ENCODE peak calls at places on chromosomes 7 and 10, in seven cellular contexts. One of them, this sample, is unnamed.

GRCh38 chr7:134081695-134082094 is 45.4 kb upstream of the LRGUK start:
- DNase-seq in RKO: no peak
- DNase-seq in progenitor cell of endocrine pancreas: no peak
- DNase-seq in cardiac septum: no peak
- DNase-seq in fibroblast of the aortic adventitia: no peak
- DNase-seq in NCI-H1092: no peak
- DNase-seq in fibroblast of the conjunctiva: no peak
- DNase-seq in this sample: no peak

GRCh38 chr10:100208271-100208670 is 21.1 kb downstream of the CHUK start:
- DNase-seq in cardiac septum: no peak
- DNase-seq in fibroblast of the aortic adventitia: no peak
- DNase-seq in RKO: no peak
- DNase-seq in NCI-H1092: no peak
- DNase-seq in fibroblast of the conjunctiva: no peak
- DNase-seq in progenitor cell of endocrine pancreas: no peak
- DNase-seq in this sample: no peak

GRCh38 chr10:62231805-62232204 is 36.8 kb downstream of the RTKN2 start:
- DNase-seq in fibroblast of the aortic adventitia: no peak
- DNase-seq in fibroblast of the conjunctiva: no peak
- DNase-seq in NCI-H1092: no peak
- DNase-seq in progenitor cell of endocrine pancreas: no peak
- DNase-seq in RKO: no peak
- DNase-seq in cardiac septum: no peak
- DNase-seq in this sample: no peak

GRCh38 chr7:117818241-117818640 is 55.0 kb downstream of the CTTNBP2 start:
- DNase-seq in fibroblast of the aortic adventitia: no peak
- DNase-seq in progenitor cell of endocrine pancreas: no peak
- DNase-seq in cardiac septum: no peak
- DNase-seq in fibroblast of the conjunctiva: no peak
- DNase-seq in RKO: peak
- DNase-seq in NCI-H1092: no peak
- DNase-seq in this sample: no peak

GRCh38 chr7:75642810-75643486 is 95.8 kb downstream of the HIP1 start:
- DNase-seq in fibroblast of the aortic adventitia: peak
- DNase-seq in NCI-H1092: no peak
- DNase-seq in RKO: peak
- DNase-seq in fibroblast of the conjunctiva: peak
- DNase-seq in cardiac septum: no peak
- DNase-seq in progenitor cell of endocrine pancreas: no peak
- DNase-seq in this sample: no peak

GRCh38 chr7:135685306-135686084 is 23.2 kb downstream of the STMP1 start:
- DNase-seq in fibroblast of the aortic adventitia: no peak
- DNase-seq in RKO: no peak
- DNase-seq in cardiac septum: no peak
- DNase-seq in NCI-H1092: no peak
- DNase-seq in progenitor cell of endocrine pancreas: no peak
- DNase-seq in fibroblast of the conjunctiva: no peak
- DNase-seq in this sample: no peak

GRCh38 chr10:117860823-117861222 is 185.9 kb downstream of the RAB11FIP2 start:
- DNase-seq in cardiac septum: no peak
- DNase-seq in progenitor cell of endocrine pancreas: no peak
- DNase-seq in RKO: peak
- DNase-seq in fibroblast of the conjunctiva: peak
- DNase-seq in fibroblast of the aortic adventitia: peak
- DNase-seq in NCI-H1092: no peak
- DNase-seq in this sample: no peak

GRCh38 chr10:86673827-86674581 is 5.7 kb downstream of the LDB3 start:
- DNase-seq in RKO: no peak
- DNase-seq in fibroblast of the aortic adventitia: no peak
- DNase-seq in fibroblast of the conjunctiva: no peak
- DNase-seq in NCI-H1092: peak
- DNase-seq in cardiac septum: no peak
- DNase-seq in progenitor cell of endocrine pancreas: no peak
- DNase-seq in this sample: no peak

GRCh38 chr10:74320026-74320425 is 169.0 kb downstream of the ADK start:
- DNase-seq in fibroblast of the aortic adventitia: no peak
- DNase-seq in cardiac septum: no peak
- DNase-seq in fibroblast of the conjunctiva: no peak
- DNase-seq in NCI-H1092: no peak
- DNase-seq in RKO: no peak
- DNase-seq in progenitor cell of endocrine pancreas: no peak
- DNase-seq in this sample: no peak

GRCh38 chr7:27165089-27165654 is at the start of gene HOXA9:
- DNase-seq in RKO: peak
- DNase-seq in progenitor cell of endocrine pancreas: no peak
- DNase-seq in fibroblast of the aortic adventitia: no peak
- DNase-seq in NCI-H1092: peak
- DNase-seq in cardiac septum: no peak
- DNase-seq in fibroblast of the conjunctiva: no peak
- DNase-seq in this sample: peak

GRCh38 chr7:156540619-156541165 is 99.9 kb upstream of the RNF32 start:
- DNase-seq in RKO: no peak
- DNase-seq in progenitor cell of endocrine pancreas: no peak
- DNase-seq in fibroblast of the conjunctiva: no peak
- DNase-seq in NCI-H1092: no peak
- DNase-seq in fibroblast of the aortic adventitia: no peak
- DNase-seq in cardiac septum: no peak
- DNase-seq in this sample: no peak

GRCh38 chr7:51186531-51186930 is 130.1 kb downstream of the COBL start:
- DNase-seq in fibroblast of the aortic adventitia: no peak
- DNase-seq in cardiac septum: no peak
- DNase-seq in NCI-H1092: no peak
- DNase-seq in progenitor cell of endocrine pancreas: no peak
- DNase-seq in RKO: peak
- DNase-seq in fibroblast of the conjunctiva: no peak
- DNase-seq in this sample: no peak

GRCh38 chr10:95245425-95246055 is 45.3 kb downstream of the PDLIM1 start:
- DNase-seq in NCI-H1092: no peak
- DNase-seq in cardiac septum: no peak
- DNase-seq in fibroblast of the aortic adventitia: no peak
- DNase-seq in fibroblast of the conjunctiva: no peak
- DNase-seq in RKO: no peak
- DNase-seq in progenitor cell of endocrine pancreas: no peak
- DNase-seq in this sample: no peak

GRCh38 chr10:93386496-93387369 is 95.4 kb downstream of the MYOF start:
- DNase-seq in fibroblast of the conjunctiva: no peak
- DNase-seq in cardiac septum: no peak
- DNase-seq in fibroblast of the aortic adventitia: peak
- DNase-seq in NCI-H1092: no peak
- DNase-seq in progenitor cell of endocrine pancreas: no peak
- DNase-seq in RKO: no peak
- DNase-seq in this sample: no peak

GRCh38 chr10:78178940-78179339 is 145.3 kb downstream of the RPS24 start:
- DNase-seq in fibroblast of the aortic adventitia: peak
- DNase-seq in NCI-H1092: no peak
- DNase-seq in cardiac septum: no peak
- DNase-seq in RKO: no peak
- DNase-seq in progenitor cell of endocrine pancreas: no peak
- DNase-seq in fibroblast of the conjunctiva: no peak
- DNase-seq in this sample: peak

GRCh38 chr10:114486938-114487814 is 82.9 kb upstream of the AFAP1L2 start:
- DNase-seq in fibroblast of the conjunctiva: no peak
- DNase-seq in NCI-H1092: peak
- DNase-seq in progenitor cell of endocrine pancreas: no peak
- DNase-seq in fibroblast of the aortic adventitia: no peak
- DNase-seq in RKO: peak
- DNase-seq in cardiac septum: no peak
- DNase-seq in this sample: no peak

GRCh38 chr10:132482090-132482489 is 55.5 kb upstream of the INPP5A start:
- DNase-seq in NCI-H1092: no peak
- DNase-seq in fibroblast of the conjunctiva: peak
- DNase-seq in RKO: peak
- DNase-seq in fibroblast of the aortic adventitia: peak
- DNase-seq in progenitor cell of endocrine pancreas: no peak
- DNase-seq in cardiac septum: no peak
- DNase-seq in this sample: no peak

GRCh38 chr10:73965890-73966768 is 31.8 kb upstream of the VCL start:
- DNase-seq in NCI-H1092: no peak
- DNase-seq in fibroblast of the aortic adventitia: peak
- DNase-seq in RKO: peak
- DNase-seq in cardiac septum: peak
- DNase-seq in fibroblast of the conjunctiva: peak
- DNase-seq in progenitor cell of endocrine pancreas: no peak
- DNase-seq in this sample: peak

GRCh38 chr10:127694580-127695193 is 42.3 kb upstream of the FOXI2 start:
- DNase-seq in progenitor cell of endocrine pancreas: peak
- DNase-seq in fibroblast of the conjunctiva: no peak
- DNase-seq in NCI-H1092: peak
- DNase-seq in cardiac septum: no peak
- DNase-seq in fibroblast of the aortic adventitia: no peak
- DNase-seq in RKO: peak
- DNase-seq in this sample: no peak

GRCh38 chr7:132255898-132256297 is 320.4 kb downstream of the PLXNA4 start:
- DNase-seq in fibroblast of the aortic adventitia: no peak
- DNase-seq in progenitor cell of endocrine pancreas: no peak
- DNase-seq in NCI-H1092: no peak
- DNase-seq in cardiac septum: peak
- DNase-seq in fibroblast of the conjunctiva: no peak
- DNase-seq in RKO: no peak
- DNase-seq in this sample: peak

GRCh38 chr7:44733708-44734481 is 14.8 kb upstream of the ZMIZ2 start:
- DNase-seq in fibroblast of the conjunctiva: peak
- DNase-seq in fibroblast of the aortic adventitia: peak
- DNase-seq in RKO: peak
- DNase-seq in NCI-H1092: no peak
- DNase-seq in cardiac septum: no peak
- DNase-seq in progenitor cell of endocrine pancreas: no peak
- DNase-seq in this sample: no peak

GRCh38 chr7:4040031-4040928 is 641.8 kb upstream of the FOXK1 start:
- DNase-seq in fibroblast of the aortic adventitia: no peak
- DNase-seq in NCI-H1092: no peak
- DNase-seq in cardiac septum: no peak
- DNase-seq in fibroblast of the conjunctiva: no peak
- DNase-seq in progenitor cell of endocrine pancreas: no peak
- DNase-seq in RKO: no peak
- DNase-seq in this sample: no peak

This sample was measured in right lobe of liver.